ENCODE peak calls at places on chromosomes 13 and 19, in nine cellular contexts. Y is left ventricle myocardium inferior; F is pancreas; Z is lower lobe of right lung; D is MM.1S; N is mammary epithelial cell; X is CD8-positive, alpha-beta T cell; E is adrenal gland; T is CD4-positive, alpha-beta memory T cell. R is an unnamed sample.

GRCh38 chr19:3458595-3459284 is 21.6 kb downstream of the SMIM24 start:
- DNase-seq in Y (no peak), F (no peak), Z (no peak), D (no peak), N (no peak), X (no peak), E (peak), T (no peak), R (no peak)

GRCh38 chr19:2729943-2730818 is 9.0 kb upstream of the DIRAS1 start:
- DNase-seq in Y (no peak), F (no peak), Z (no peak), D (no peak), N (no peak), X (no peak), E (no peak), T (no peak), R (no peak)

GRCh38 chr13:102799544-102800144 is 725 bp downstream of the BIVM start:
- DNase-seq in Y (no peak), F (peak), Z (peak), D (no peak), N (peak), X (peak), E (no peak), T (no peak), R (no peak)

GRCh38 chr13:84126671-84127171 is 244.4 kb upstream of the SLITRK1 start:
- DNase-seq in Y (no peak), F (no peak), Z (no peak), D (peak), N (no peak), X (no peak), E (no peak), T (no peak), R (no peak)

GRCh38 chr19:38667552-38668205 is 20.2 kb downstream of the ACTN4 start:
- DNase-seq in Y (no peak), F (no peak), Z (no peak), D (no peak), N (no peak), X (no peak), E (no peak), T (no peak), R (no peak)

GRCh38 chr13:21039097-21039800 is 22.1 kb downstream of the LATS2 start:
- DNase-seq in Y (no peak), F (no peak), Z (no peak), D (no peak), N (no peak), X (no peak), E (no peak), T (no peak), R (no peak)

GRCh38 chr13:77326905-77327604 is at the start of gene MYCBP2:
- DNase-seq in Y (peak), F (peak), Z (peak), D (peak), N (peak), X (peak), E (peak), T (peak), R (peak)

GRCh38 chr19:989381-990081 is 5.4 kb downstream of the WDR18 start:
- DNase-seq in Y (no peak), F (no peak), Z (no peak), D (no peak), N (no peak), X (no peak), E (no peak), T (no peak), R (no peak)

GRCh38 chr13:111661052-111661451 is 340.6 kb downstream of the TEX29 start:
- DNase-seq in Y (no peak), F (no peak), Z (no peak), D (no peak), N (no peak), X (peak), E (no peak), T (no peak), R (no peak)

GRCh38 chr13:50714886-50715285 is 128.6 kb downstream of the DLEU7 start:
- DNase-seq in Y (no peak), F (no peak), Z (peak), D (no peak), N (no peak), X (no peak), E (no peak), T (no peak), R (no peak)

GRCh38 chr13:87827479-87827878 is 156.3 kb downstream of the SLITRK5 start:
- DNase-seq in Y (no peak), F (no peak), Z (no peak), D (no peak), N (no peak), X (no peak), E (no peak), T (no peak), R (no peak)

DNA sequence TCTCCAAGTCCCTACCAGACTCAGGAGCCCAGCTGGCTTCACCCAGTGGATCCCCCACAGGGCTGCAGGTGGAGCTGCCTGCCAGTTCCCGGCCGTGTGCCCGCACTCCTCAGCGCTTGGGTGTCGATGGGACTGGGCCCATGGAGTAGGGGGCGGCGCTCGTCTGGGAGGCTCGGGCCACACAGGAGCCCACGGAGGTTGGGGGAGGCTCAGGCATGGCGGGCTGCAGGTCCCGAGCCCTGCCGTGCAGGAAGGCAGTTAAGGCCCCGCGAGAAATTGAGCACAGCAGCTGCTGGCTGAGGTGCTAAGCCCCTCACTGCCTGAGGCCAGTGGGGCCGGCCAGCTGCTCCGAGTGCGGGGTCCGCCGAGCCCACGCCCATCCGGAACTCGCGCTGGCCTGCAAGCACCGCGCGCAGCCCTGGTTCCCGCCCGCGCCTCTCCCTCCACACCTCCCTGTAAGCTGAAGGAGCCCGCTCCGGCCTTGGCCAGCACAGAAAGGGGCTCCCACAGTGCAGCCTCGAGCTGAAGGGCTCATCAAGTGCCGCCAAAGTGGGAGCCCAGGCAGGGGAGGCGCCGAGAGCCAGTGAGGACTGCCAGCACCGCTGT is 1771.1 kb downstream of the OLFM4 start:
- DNase-seq in Y (no peak), F (no peak), Z (no peak), D (no peak), N (no peak), X (no peak), E (no peak), T (no peak), R (no peak)
- H3K4me3 ChIP-seq in Y (no peak), F (no peak), Z (no peak), D (no peak), N (no peak), X (no peak), E (no peak), T (no peak), R (no peak)

GRCh38 chr13:112704634-112705145 is 14.9 kb downstream of the ATP11A start:
- DNase-seq in Y (no peak), F (no peak), Z (no peak), D (no peak), N (no peak), X (no peak), E (peak), T (no peak), R (no peak)
- H3K27ac ChIP-seq in Y (peak), F (no peak), Z (peak), D (no peak), N (no peak), X (no peak), E (no peak), T (no peak), R (no peak)

GRCh38 chr19:9811139-9811538 is 7.7 kb downstream of the FBXL12 start:
- DNase-seq in Y (no peak), F (no peak), Z (no peak), D (no peak), N (no peak), X (no peak), E (no peak), T (no peak), R (no peak)
- H3K4me3 ChIP-seq in Y (no peak), F (no peak), Z (no peak), D (no peak), N (no peak), X (no peak), E (no peak), T (no peak), R (no peak)

GRCh38 chr13:44174769-44175425 is 198.7 kb upstream of the SERP2 start:
- DNase-seq in Y (no peak), F (no peak), Z (no peak), D (no peak), N (peak), X (no peak), E (no peak), T (no peak), R (peak)
- H3K27ac ChIP-seq in Y (peak), F (no peak), Z (peak), D (no peak), N (peak), X (no peak), E (no peak), T (no peak), R (no peak)

DNA sequence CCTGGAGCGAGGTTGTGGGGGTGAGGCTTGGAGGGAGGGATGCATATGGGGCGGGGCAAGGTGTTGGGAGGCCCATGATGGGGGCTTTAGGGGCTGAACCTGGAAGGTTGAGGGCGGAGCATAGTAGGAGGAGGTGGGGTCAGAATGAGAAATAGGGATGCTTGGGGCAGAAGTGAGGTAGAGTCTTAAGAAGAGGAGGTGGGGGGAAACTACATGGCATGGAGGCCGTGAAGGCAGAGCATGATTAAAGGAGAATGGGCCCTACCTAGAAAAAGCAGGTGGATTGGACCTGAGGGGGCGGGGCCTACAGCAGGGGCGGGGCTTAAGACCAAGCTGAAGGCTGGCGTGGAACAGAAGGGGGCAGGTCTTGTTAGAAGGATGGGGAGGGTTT is 789 bp downstream of the NR1H2 start:
- DNase-seq in Y (no peak), F (peak), Z (no peak), D (no peak), N (no peak), X (peak), E (no peak), T (peak), R (peak)
- H3K4me3 ChIP-seq in Y (peak), F (no peak), Z (no peak), D (no peak), N (no peak), X (no peak), E (peak), T (no peak), R (peak)

R was measured in small intestine.